ENCODE peak calls at places on chromosomes 6 and 20, in six cellular contexts. One of them, this sample, is unnamed. For H3K4me1, the result is how much of the 10 kb centered on the place peaks cover.

GRCh38 chr6:138203315-138203714 is 15.0 kb downstream of the PBOV1 start:
- DNase-seq in GM23338: no peak
- DNase-seq in lower lobe of right lung: no peak
- DNase-seq in esophagus muscularis mucosa: no peak
- DNase-seq in A549: no peak
- DNase-seq in foreskin keratinocyte: no peak
- DNase-seq in this sample: no peak

GRCh38 chr6:134063966-134064445 is 11.6 kb upstream of the SLC2A12 start:
- DNase-seq in A549: peak
- DNase-seq in GM23338: peak
- DNase-seq in esophagus muscularis mucosa: no peak
- DNase-seq in foreskin keratinocyte: no peak
- DNase-seq in lower lobe of right lung: no peak
- DNase-seq in this sample: peak

GRCh38 chr20:43915209-43916072 is 789 bp downstream of the TOX2 start:
- DNase-seq in GM23338: peak
- DNase-seq in A549: no peak
- DNase-seq in lower lobe of right lung: no peak
- DNase-seq in esophagus muscularis mucosa: no peak
- DNase-seq in foreskin keratinocyte: no peak
- DNase-seq in this sample: no peak

GRCh38 chr6:36904096-36904495 is 18.3 kb downstream of the C6orf89 start:
- DNase-seq in lower lobe of right lung: no peak
- DNase-seq in foreskin keratinocyte: no peak
- DNase-seq in GM23338: no peak
- DNase-seq in esophagus muscularis mucosa: no peak
- DNase-seq in A549: no peak
- DNase-seq in this sample: no peak

GRCh38 chr6:118588626-118589025 is 40.5 kb downstream of the PLN start:
- DNase-seq in lower lobe of right lung: no peak
- DNase-seq in A549: no peak
- DNase-seq in GM23338: no peak
- DNase-seq in esophagus muscularis mucosa: peak
- DNase-seq in foreskin keratinocyte: no peak
- DNase-seq in this sample: no peak

GRCh38 chr6:2542858-2543218 is 207.9 kb downstream of the MYLK4 start:
- DNase-seq in GM23338: no peak
- DNase-seq in A549: no peak
- DNase-seq in lower lobe of right lung: no peak
- DNase-seq in esophagus muscularis mucosa: no peak
- DNase-seq in foreskin keratinocyte: peak
- DNase-seq in this sample: peak

GRCh38 chr20:57474191-57474590 is 50.7 kb downstream of the CTCFL start:
- DNase-seq in GM23338: no peak
- DNase-seq in esophagus muscularis mucosa: no peak
- DNase-seq in lower lobe of right lung: no peak
- DNase-seq in A549: no peak
- DNase-seq in foreskin keratinocyte: no peak
- DNase-seq in this sample: no peak

GRCh38 chr20:45338121-45339030 is 9.8 kb downstream of the SDC4 start:
- DNase-seq in esophagus muscularis mucosa: no peak
- DNase-seq in A549: no peak
- DNase-seq in lower lobe of right lung: no peak
- DNase-seq in GM23338: no peak
- DNase-seq in foreskin keratinocyte: no peak
- DNase-seq in this sample: no peak

GRCh38 chr20:33947709-33948295 is 45.9 kb upstream of the RALY start:
- DNase-seq in esophagus muscularis mucosa: no peak
- DNase-seq in GM23338: peak
- DNase-seq in foreskin keratinocyte: no peak
- DNase-seq in A549: peak
- DNase-seq in lower lobe of right lung: no peak
- DNase-seq in this sample: peak

GRCh38 chr20:5524886-5525285 is 208.1 kb upstream of the PROKR2 start:
- DNase-seq in lower lobe of right lung: no peak
- DNase-seq in foreskin keratinocyte: no peak
- DNase-seq in GM23338: no peak
- DNase-seq in A549: no peak
- DNase-seq in esophagus muscularis mucosa: no peak
- DNase-seq in this sample: no peak

GRCh38 chr6:17101422-17102257 is at the start of gene STMND1:
- DNase-seq in lower lobe of right lung: peak
- DNase-seq in esophagus muscularis mucosa: no peak
- DNase-seq in foreskin keratinocyte: no peak
- DNase-seq in A549: peak
- DNase-seq in GM23338: peak
- DNase-seq in this sample: peak

GRCh38 chr6:106300944-106301343 is 24.6 kb downstream of the ATG5 start:
- DNase-seq in lower lobe of right lung: no peak
- DNase-seq in GM23338: peak
- DNase-seq in foreskin keratinocyte: no peak
- DNase-seq in esophagus muscularis mucosa: no peak
- DNase-seq in A549: peak
- DNase-seq in this sample: peak

GRCh38 chr20:13320702-13321101 is 99.6 kb downstream of the ISM1 start:
- DNase-seq in foreskin keratinocyte: no peak
- DNase-seq in A549: no peak
- DNase-seq in lower lobe of right lung: no peak
- DNase-seq in GM23338: no peak
- DNase-seq in esophagus muscularis mucosa: no peak
- DNase-seq in this sample: no peak

GRCh38 chr6:63058601-63059000 is 152.7 kb upstream of the FKBP1C start:
- DNase-seq in esophagus muscularis mucosa: no peak
- DNase-seq in lower lobe of right lung: no peak
- DNase-seq in A549: peak
- DNase-seq in foreskin keratinocyte: no peak
- DNase-seq in GM23338: peak
- DNase-seq in this sample: no peak

GRCh38 chr6:112717401-112717800 is 370.3 kb downstream of the RFPL4B start:
- DNase-seq in foreskin keratinocyte: no peak
- DNase-seq in esophagus muscularis mucosa: no peak
- DNase-seq in GM23338: no peak
- DNase-seq in A549: no peak
- DNase-seq in lower lobe of right lung: no peak
- DNase-seq in this sample: no peak

GRCh38 chr6:18280084-18280483 is 15.8 kb upstream of the DEK start:
- DNase-seq in esophagus muscularis mucosa: no peak
- DNase-seq in foreskin keratinocyte: no peak
- DNase-seq in GM23338: no peak
- DNase-seq in lower lobe of right lung: no peak
- DNase-seq in A549: no peak
- DNase-seq in this sample: peak

GRCh38 chr6:163494279-163494727 is 79.8 kb downstream of the QKI start:
- DNase-seq in esophagus muscularis mucosa: no peak
- DNase-seq in foreskin keratinocyte: no peak
- DNase-seq in A549: peak
- DNase-seq in lower lobe of right lung: no peak
- DNase-seq in GM23338: no peak
- DNase-seq in this sample: peak

GRCh38 chr6:111803384-111803783 is 69.9 kb downstream of the FYN start:
- DNase-seq in foreskin keratinocyte: no peak
- DNase-seq in A549: no peak
- DNase-seq in GM23338: no peak
- DNase-seq in esophagus muscularis mucosa: no peak
- DNase-seq in lower lobe of right lung: no peak
- DNase-seq in this sample: no peak

GRCh38 chr6:110561708-110562107 is 85.3 kb upstream of the SLC22A16 start:
- DNase-seq in GM23338: no peak
- DNase-seq in lower lobe of right lung: no peak
- DNase-seq in A549: no peak
- DNase-seq in foreskin keratinocyte: no peak
- DNase-seq in esophagus muscularis mucosa: no peak
- DNase-seq in this sample: no peak

GRCh38 chr6:168601101-168601500 is 160.1 kb downstream of the SMOC2 start:
- DNase-seq in A549: no peak
- DNase-seq in GM23338: no peak
- DNase-seq in lower lobe of right lung: no peak
- DNase-seq in foreskin keratinocyte: no peak
- DNase-seq in esophagus muscularis mucosa: no peak
- DNase-seq in this sample: no peak

GRCh38 chr6:45713981-45714685 is 301.5 kb downstream of the CLIC5 start:
- DNase-seq in lower lobe of right lung: no peak
- DNase-seq in GM23338: peak
- DNase-seq in A549: no peak
- DNase-seq in esophagus muscularis mucosa: no peak
- DNase-seq in foreskin keratinocyte: no peak
- DNase-seq in this sample: no peak

GRCh38 chr20:60993647-60994046 is 258.4 kb upstream of the CDH4 start:
- DNase-seq in foreskin keratinocyte: no peak
- DNase-seq in esophagus muscularis mucosa: no peak
- DNase-seq in lower lobe of right lung: no peak
- DNase-seq in GM23338: peak
- DNase-seq in A549: peak
- DNase-seq in this sample: no peak

GRCh38 chr20:51862796-51863195 is 60.5 kb upstream of the SALL4 start:
- DNase-seq in GM23338: no peak
- DNase-seq in A549: no peak
- DNase-seq in esophagus muscularis mucosa: no peak
- DNase-seq in foreskin keratinocyte: no peak
- DNase-seq in lower lobe of right lung: no peak
- DNase-seq in this sample: no peak

GRCh38 chr6:151576658-151577057 is 82.8 kb downstream of the CCDC170 start:
- DNase-seq in lower lobe of right lung: no peak
- DNase-seq in A549: no peak
- DNase-seq in GM23338: no peak
- DNase-seq in esophagus muscularis mucosa: no peak
- DNase-seq in foreskin keratinocyte: no peak
- DNase-seq in this sample: no peak

GRCh38 chr6:140956567-140957306 is 1176.0 kb upstream of the GJE1 start:
- DNase-seq in foreskin keratinocyte: no peak
- DNase-seq in A549: no peak
- DNase-seq in lower lobe of right lung: no peak
- DNase-seq in esophagus muscularis mucosa: no peak
- DNase-seq in GM23338: no peak
- DNase-seq in this sample: no peak

GRCh38 chr20:23048283-23049200 is 930 bp downstream of the THBD start:
- DNase-seq in lower lobe of right lung: peak
- DNase-seq in foreskin keratinocyte: peak
- DNase-seq in GM23338: peak
- DNase-seq in A549: peak
- DNase-seq in esophagus muscularis mucosa: no peak
- DNase-seq in this sample: peak

GRCh38 chr6:24064106-24064505 is 61.9 kb upstream of the NRSN1 start:
- DNase-seq in lower lobe of right lung: no peak
- DNase-seq in esophagus muscularis mucosa: no peak
- DNase-seq in A549: peak
- DNase-seq in GM23338: peak
- DNase-seq in foreskin keratinocyte: no peak
- DNase-seq in this sample: no peak

GRCh38 chr20:50346372-50347347 is 156.0 kb downstream of the CEBPB start:
- DNase-seq in GM23338: no peak
- DNase-seq in A549: peak
- DNase-seq in lower lobe of right lung: peak
- DNase-seq in esophagus muscularis mucosa: peak
- DNase-seq in foreskin keratinocyte: peak
- DNase-seq in this sample: peak
- H3K27ac ChIP-seq in GM23338: no peak
- H3K27ac ChIP-seq in A549: peak
- H3K27ac ChIP-seq in lower lobe of right lung: peak
- H3K27ac ChIP-seq in esophagus muscularis mucosa: peak
- H3K27ac ChIP-seq in foreskin keratinocyte: no peak
- H3K27ac ChIP-seq in this sample: no peak

GRCh38 chr6:52407467-52407866 is 12.7 kb upstream of the EFHC1 start:
- DNase-seq in A549: peak
- DNase-seq in foreskin keratinocyte: no peak
- DNase-seq in lower lobe of right lung: no peak
- DNase-seq in GM23338: peak
- DNase-seq in esophagus muscularis mucosa: no peak
- DNase-seq in this sample: peak
- TF ChIP-seq CTCF in A549: peak
- TF ChIP-seq CTCF in foreskin keratinocyte: peak
- TF ChIP-seq CTCF in lower lobe of right lung: peak
- TF ChIP-seq CTCF in GM23338: peak
- TF ChIP-seq CTCF in esophagus muscularis mucosa: peak
- TF ChIP-seq CTCF in this sample: peak

DNA sequence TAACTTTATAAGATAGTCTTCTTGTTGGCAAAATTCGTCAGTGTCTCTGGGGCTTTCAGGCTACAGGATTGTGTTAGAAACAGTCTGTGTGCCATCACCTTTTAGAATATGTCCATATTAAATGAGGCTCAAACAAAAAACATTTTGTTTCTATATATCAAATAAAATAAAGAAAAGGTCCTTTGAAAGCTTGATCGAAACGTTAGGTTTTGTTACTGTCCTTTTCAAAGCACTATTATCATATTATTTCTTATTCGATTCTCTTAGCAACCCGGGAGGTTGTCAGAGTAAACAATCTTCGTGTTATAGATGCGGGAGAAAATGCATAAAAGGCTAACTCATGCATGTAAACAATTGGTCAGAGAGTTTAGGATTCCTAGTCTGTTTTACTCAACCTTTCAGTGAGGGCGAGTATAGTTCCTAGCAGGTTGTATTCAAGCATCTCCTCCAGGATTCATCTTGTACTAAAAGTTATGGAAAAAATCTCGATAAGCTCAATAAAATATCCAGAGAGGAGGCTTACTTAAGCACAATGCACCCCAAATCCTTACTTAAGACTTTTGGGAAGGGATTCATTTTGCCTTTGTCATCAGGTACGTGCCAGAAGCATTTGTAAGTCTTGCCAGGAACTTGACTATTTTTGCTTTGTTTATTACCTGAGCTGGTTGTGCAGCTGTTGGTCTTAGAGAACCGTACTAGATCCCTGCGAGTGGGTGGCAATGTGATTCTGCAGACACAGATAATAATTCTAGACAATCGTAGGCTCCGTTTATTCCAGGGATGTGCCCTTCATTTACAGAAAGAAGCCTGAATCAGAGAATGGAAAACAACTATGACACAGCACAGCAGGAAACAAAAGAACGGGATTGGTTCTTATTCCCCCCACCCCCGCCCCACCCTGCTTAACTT is 159.6 kb upstream of the ZNF217 start:
- DNase-seq in esophagus muscularis mucosa: no peak
- DNase-seq in A549: peak
- DNase-seq in lower lobe of right lung: no peak
- DNase-seq in GM23338: peak
- DNase-seq in foreskin keratinocyte: peak
- DNase-seq in this sample: peak
- H3K4me1 ChIP-seq in esophagus muscularis mucosa: under half
- H3K4me1 ChIP-seq in A549: half or more
- H3K4me1 ChIP-seq in lower lobe of right lung: under half
- H3K4me1 ChIP-seq in GM23338: under half
- H3K4me1 ChIP-seq in foreskin keratinocyte: under half
- H3K4me1 ChIP-seq in this sample: under half

GRCh38 chr20:58888521-58889333 is 36.2 kb downstream of the GNAS start:
- DNase-seq in esophagus muscularis mucosa: no peak
- DNase-seq in foreskin keratinocyte: no peak
- DNase-seq in lower lobe of right lung: peak
- DNase-seq in A549: no peak
- DNase-seq in GM23338: peak
- DNase-seq in this sample: peak

GRCh38 chr20:58888103-58888502 is 35.6 kb downstream of the GNAS start:
- DNase-seq in lower lobe of right lung: no peak
- DNase-seq in foreskin keratinocyte: no peak
- DNase-seq in A549: no peak
- DNase-seq in esophagus muscularis mucosa: no peak
- DNase-seq in GM23338: no peak
- DNase-seq in this sample: no peak

GRCh38 chr20:58890454-58891075 is 38.0 kb downstream of the GNAS start:
- DNase-seq in foreskin keratinocyte: peak
- DNase-seq in lower lobe of right lung: peak
- DNase-seq in A549: peak
- DNase-seq in GM23338: peak
- DNase-seq in esophagus muscularis mucosa: no peak
- DNase-seq in this sample: peak

GRCh38 chr20:58890073-58890453 is 37.5 kb downstream of the GNAS start:
- DNase-seq in lower lobe of right lung: no peak
- DNase-seq in GM23338: no peak
- DNase-seq in A549: no peak
- DNase-seq in esophagus muscularis mucosa: no peak
- DNase-seq in foreskin keratinocyte: no peak
- DNase-seq in this sample: peak

GRCh38 chr20:58889334-58890072 is 37.0 kb downstream of the GNAS start:
- DNase-seq in lower lobe of right lung: peak
- DNase-seq in A549: no peak
- DNase-seq in GM23338: no peak
- DNase-seq in foreskin keratinocyte: no peak
- DNase-seq in esophagus muscularis mucosa: no peak
- DNase-seq in this sample: no peak
- H3K27ac ChIP-seq in lower lobe of right lung: peak
- H3K27ac ChIP-seq in A549: no peak
- H3K27ac ChIP-seq in GM23338: no peak
- H3K27ac ChIP-seq in foreskin keratinocyte: no peak
- H3K27ac ChIP-seq in esophagus muscularis mucosa: peak
- H3K27ac ChIP-seq in this sample: peak